ENCODE peak calls at places on chromosomes 5 and 9, in four cellular contexts. H, T, S and L are unnamed samples.

GRCh38 chr5:160251406-160252155 is 22.3 kb downstream of the FABP6 start:
- DNase-seq in H (no peak), T (no peak), S (no peak), L (no peak)

GRCh38 chr5:93141969-93142368 is 439.1 kb downstream of the NR2F1-AS1 start:
- DNase-seq in H (no peak), S (no peak), T (no peak), L (no peak)

GRCh38 chr9:278651-279050 is 64.0 kb downstream of the DOCK8 start:
- DNase-seq in H (no peak), T (no peak), S (no peak), L (no peak)

GRCh38 chr5:1851290-1851934 is 31.3 kb downstream of the IRX4 start:
- DNase-seq in H (no peak), T (no peak), S (no peak), L (no peak)

GRCh38 chr5:65663804-65664521 is 39.1 kb downstream of the SHLD3 start:
- DNase-seq in H (no peak), T (no peak), S (peak), L (peak)

GRCh38 chr9:16398676-16399075 is 471.8 kb downstream of the BNC2 start:
- DNase-seq in T (no peak), H (no peak), S (no peak), L (no peak)

GRCh38 chr5:138874771-138875628 is at the start of gene LRRTM2:
- DNase-seq in S (peak), T (no peak), H (peak), L (no peak)

GRCh38 chr9:13485068-13485596 is 205.6 kb upstream of the MPDZ start:
- DNase-seq in S (no peak), H (no peak), T (no peak), L (no peak)

GRCh38 chr9:129412814-129413536 is 207.9 kb downstream of the C9orf50 start:
- DNase-seq in S (peak), T (no peak), H (peak), L (no peak)

GRCh38 chr5:78496373-78496772 is 136.0 kb downstream of the SCAMP1 start:
- DNase-seq in S (no peak), T (peak), H (no peak), L (no peak)

GRCh38 chr5:93915142-93915553 is 173.7 kb upstream of the POU5F2 start:
- DNase-seq in H (peak), T (peak), S (no peak), L (peak)

GRCh38 chr5:173903396-173904140 is 15.4 kb downstream of the CPEB4 start:
- DNase-seq in S (no peak), H (no peak), T (no peak), L (no peak)

GRCh38 chr9:80644044-80644443 is 1045.3 kb downstream of the TLE1 start:
- DNase-seq in T (no peak), S (no peak), H (no peak), L (no peak)

GRCh38 chr9:133950206-133950915 is 41.8 kb downstream of the VAV2 start:
- DNase-seq in S (no peak), T (no peak), H (peak), L (no peak)

GRCh38 chr5:168765220-168766037 is 186.3 kb upstream of the PANK3 start:
- DNase-seq in H (no peak), S (peak), T (no peak), L (no peak)

GRCh38 chr5:159017787-159018186 is 81.9 kb downstream of the EBF1 start:
- DNase-seq in H (peak), T (no peak), S (peak), L (no peak)

GRCh38 chr5:177600458-177601018 is 606 bp downstream of the B4GALT7 start:
- DNase-seq in S (no peak), H (no peak), T (no peak), L (no peak)

GRCh38 chr5:36880761-36881160 is 4.2 kb downstream of the NIPBL start:
- DNase-seq in T (no peak), S (no peak), H (peak), L (no peak)

GRCh38 chr9:19456996-19457693 is 48.3 kb downstream of the ACER2 start:
- DNase-seq in S (peak), H (peak), T (peak), L (peak)

GRCh38 chr5:52947851-52948250 is 41.3 kb upstream of the ITGA2 start:
- DNase-seq in S (no peak), T (no peak), H (no peak), L (no peak)

GRCh38 chr5:1465117-1465516 is 19.9 kb upstream of the SLC6A3 start:
- DNase-seq in S (no peak), T (no peak), H (no peak), L (no peak)

GRCh38 chr9:34218452-34218851 is 39.6 kb downstream of the UBAP1 start:
- DNase-seq in S (no peak), H (no peak), T (no peak), L (no peak)

GRCh38 chr5:43008369-43009158 is 31.6 kb downstream of the ANXA2R start:
- DNase-seq in T (peak), H (peak), S (peak), L (peak)
- TF ChIP-seq CTCF in T (peak), H (peak), S (peak), L (no peak)

DNA sequence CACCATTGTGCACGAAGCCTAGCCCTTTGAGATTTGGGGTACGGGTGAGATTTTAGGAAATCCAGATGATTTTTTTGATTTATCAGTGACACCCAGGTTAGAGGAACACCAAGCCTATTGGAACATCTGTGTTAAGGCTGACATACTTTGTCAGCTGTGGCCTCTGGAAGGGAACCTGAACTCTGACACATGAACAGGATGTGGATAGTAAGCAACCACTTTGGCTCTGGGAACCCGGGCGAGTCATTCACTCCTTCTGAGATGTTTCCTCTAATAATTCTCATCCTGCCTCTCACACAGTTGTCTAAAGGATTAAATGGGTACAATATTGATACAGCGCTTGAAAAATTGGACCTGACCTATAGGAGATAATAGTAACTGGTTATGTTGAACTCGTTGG is 67.8 kb downstream of the FGF1 start:
- DNase-seq in H (no peak), S (no peak), T (no peak), L (no peak)
- TF ChIP-seq ELF1 in H (no peak), S (no peak), T (no peak), L (no peak)

DNA sequence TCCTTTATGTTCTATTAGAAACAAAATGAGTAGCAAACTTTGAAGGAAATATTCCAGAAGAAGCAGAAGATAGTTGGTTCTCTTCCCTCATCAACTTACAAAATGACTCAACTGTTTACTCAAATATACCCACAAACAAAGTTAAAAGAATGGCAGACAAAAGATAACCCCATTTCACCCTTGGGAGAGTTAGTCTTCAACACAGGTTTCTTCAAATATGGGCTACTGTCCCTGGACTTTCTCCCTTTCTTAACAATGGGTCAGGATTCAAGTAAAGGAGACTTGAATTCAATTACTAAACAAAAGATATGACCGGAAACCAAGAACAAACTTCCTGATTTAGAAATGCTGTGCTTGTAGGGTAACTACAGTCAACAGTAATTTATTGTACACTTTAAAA is 14.3 kb downstream of the RFX3 start:
- DNase-seq in S (no peak), T (peak), H (peak), L (no peak)
- TF ChIP-seq CTCF in S (no peak), T (no peak), H (no peak), L (no peak)

GRCh38 chr5:125139590-125139989 is 393.2 kb upstream of the ZNF608 start:
- DNase-seq in H (no peak), T (no peak), S (no peak), L (no peak)

GRCh38 chr5:125140220-125140619 is 393.8 kb upstream of the ZNF608 start:
- DNase-seq in H (no peak), S (no peak), T (no peak), L (no peak)

GRCh38 chr5:125140855-125141254 is 394.4 kb upstream of the ZNF608 start:
- DNase-seq in S (no peak), T (peak), H (no peak), L (no peak)

GRCh38 chr5:125134216-125135081 is 388.0 kb upstream of the ZNF608 start:
- DNase-seq in S (no peak), T (no peak), H (no peak), L (peak)

GRCh38 chr5:125137535-125137934 is 391.1 kb upstream of the ZNF608 start:
- DNase-seq in S (no peak), H (no peak), T (peak), L (no peak)
- TF ChIP-seq ELF1 in S (no peak), H (no peak), T (no peak), L (no peak)

GRCh38 chr5:143685416-143685815 is 126.5 kb upstream of the HMHB1 start:
- DNase-seq in T (peak), H (no peak), S (no peak), L (no peak)
- TF ChIP-seq CTCF in T (peak), H (no peak), S (peak), L (peak)

GRCh38 chr5:170420809-170421412 is 31.7 kb upstream of the KCNMB1 start:
- DNase-seq in T (peak), H (peak), S (peak), L (peak)
- TF ChIP-seq ELF1 in T (no peak), H (no peak), S (no peak), L (no peak)

GRCh38 chr9:95087659-95088242 is 229.8 kb downstream of the FANCC start:
- DNase-seq in T (no peak), S (no peak), H (no peak), L (no peak)
- TF ChIP-seq CTCF in T (peak), S (peak), H (peak), L (no peak)

GRCh38 chr9:89604463-89605180 is at the start of gene GADD45G:
- DNase-seq in H (peak), S (peak), T (no peak), L (no peak)

GRCh38 chr9:89603629-89604462 is 966 bp upstream of the GADD45G start:
- DNase-seq in T (peak), S (peak), H (peak), L (no peak)

GRCh38 chr9:89606567-89607311 is 1.9 kb downstream of the GADD45G start:
- DNase-seq in H (peak), S (peak), T (no peak), L (no peak)

GRCh38 chr9:89606049-89606481 is 1.3 kb downstream of the GADD45G start:
- DNase-seq in H (peak), T (peak), S (peak), L (no peak)

DNA sequence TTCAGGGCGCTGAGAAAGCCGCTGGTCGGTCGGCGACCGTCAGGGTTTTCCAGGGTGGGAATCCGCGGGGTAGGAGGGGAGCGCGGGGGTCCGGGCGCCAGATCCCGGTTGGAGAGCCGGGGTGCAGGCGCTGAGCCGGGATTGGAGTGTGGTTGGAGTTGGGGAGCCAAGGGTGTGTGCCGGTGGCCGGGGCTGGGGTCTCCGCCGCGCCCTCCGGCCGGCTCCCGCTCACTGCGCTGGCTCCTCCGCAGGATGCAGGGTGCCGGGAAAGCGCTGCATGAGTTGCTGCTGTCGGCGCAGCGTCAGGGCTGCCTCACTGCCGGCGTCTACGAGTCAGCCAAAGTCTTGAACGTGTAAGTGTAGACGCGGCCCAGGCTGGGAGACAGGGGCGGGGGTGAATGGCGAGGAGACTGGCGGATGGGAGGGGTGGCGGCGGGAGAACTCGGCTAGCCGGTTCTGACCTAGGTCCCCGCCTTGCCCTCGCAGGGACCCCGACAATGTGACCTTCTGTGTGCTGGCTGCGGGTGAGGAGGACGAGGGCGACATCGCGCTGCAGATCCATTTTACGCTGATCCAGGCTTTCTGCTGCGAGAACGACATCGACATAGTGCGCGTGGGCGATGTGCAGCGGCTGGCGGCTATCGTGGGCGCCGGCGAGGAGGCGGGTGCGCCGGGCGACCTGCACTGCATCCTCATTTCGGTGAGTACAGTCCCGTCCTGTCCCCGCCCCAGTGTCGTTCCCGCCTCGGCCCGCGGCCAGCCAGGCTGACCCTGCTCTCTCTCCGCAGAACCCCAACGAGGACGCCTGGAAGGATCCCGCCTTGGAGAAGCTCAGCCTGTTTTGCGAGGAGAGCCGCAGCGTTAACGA is 603 bp downstream of the GADD45G start:
- DNase-seq in H (no peak), T (no peak), S (peak), L (no peak)
- TF ChIP-seq ELF1 in H (no peak), T (no peak), S (no peak), L (no peak)

GRCh38 chr5:6393596-6394194 is 15.3 kb upstream of the MED10 start:
- DNase-seq in H (no peak), S (no peak), T (no peak), L (no peak)
- TF ChIP-seq CTCF in H (no peak), S (no peak), T (no peak), L (no peak)

DNA sequence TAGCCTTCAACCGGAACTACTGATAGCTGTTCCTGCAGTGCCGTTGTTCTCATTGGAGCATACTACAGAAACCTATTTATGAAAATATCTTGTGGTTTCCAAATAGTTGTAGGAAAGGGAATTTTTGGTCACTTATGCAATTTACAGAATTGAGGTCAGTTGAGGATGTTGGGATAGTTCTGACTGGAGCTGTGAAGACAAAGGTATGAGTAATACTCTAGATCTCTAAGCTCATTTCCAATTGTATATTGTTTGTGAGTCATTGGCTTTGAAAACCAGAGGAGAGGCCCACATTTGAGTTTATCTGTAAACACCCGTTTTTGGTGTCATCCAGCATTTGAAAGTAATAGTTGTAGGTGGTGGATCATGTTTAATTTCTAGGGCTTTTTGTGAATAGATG is 561.3 kb upstream of the WWC1 start:
- DNase-seq in H (no peak), S (no peak), T (no peak), L (no peak)
- TF ChIP-seq ELF1 in H (no peak), S (no peak), T (no peak), L (no peak)